ENCODE peak calls at places on chromosomes 5 and 9, in five cellular contexts. One of them, this sample, is unnamed.

GRCh38 chr9:78121488-78121887 is 89.9 kb upstream of the GNAQ start:
- DNase-seq in retinal pigment epithelial cell: no peak
- DNase-seq in psoas muscle: peak; percentile 53
- DNase-seq in foreskin fibroblast: peak; percentile 81
- DNase-seq in thoracic aorta: no peak
- DNase-seq in this sample: peak; percentile 12

GRCh38 chr9:79489241-79490000 is 82.3 kb upstream of the TLE4 start:
- DNase-seq in retinal pigment epithelial cell: peak; percentile 69
- DNase-seq in psoas muscle: no peak
- DNase-seq in foreskin fibroblast: peak; percentile 84
- DNase-seq in thoracic aorta: no peak
- DNase-seq in this sample: no peak

GRCh38 chr9:5263568-5264218 is 32.5 kb downstream of the INSL4 start:
- DNase-seq in retinal pigment epithelial cell: peak; percentile 7
- DNase-seq in psoas muscle: no peak
- DNase-seq in foreskin fibroblast: peak; percentile 4
- DNase-seq in thoracic aorta: no peak
- DNase-seq in this sample: no peak

GRCh38 chr9:87872079-87872624 is 10.5 kb upstream of the SPATA31E1 start:
- DNase-seq in retinal pigment epithelial cell: peak; percentile 79
- DNase-seq in psoas muscle: no peak
- DNase-seq in foreskin fibroblast: peak; percentile 63
- DNase-seq in thoracic aorta: no peak
- DNase-seq in this sample: peak; percentile 22

GRCh38 chr9:91611582-91611981 is 187.9 kb upstream of the NFIL3 start:
- DNase-seq in retinal pigment epithelial cell: no peak
- DNase-seq in psoas muscle: no peak
- DNase-seq in foreskin fibroblast: no peak
- DNase-seq in thoracic aorta: no peak
- DNase-seq in this sample: no peak

GRCh38 chr9:97052735-97053134 is 13.8 kb upstream of the CTSV start:
- DNase-seq in retinal pigment epithelial cell: no peak
- DNase-seq in psoas muscle: no peak
- DNase-seq in foreskin fibroblast: no peak
- DNase-seq in thoracic aorta: no peak
- DNase-seq in this sample: no peak

GRCh38 chr9:136532799-136533774 is 12.8 kb downstream of the NOTCH1 start:
- DNase-seq in retinal pigment epithelial cell: no peak
- DNase-seq in psoas muscle: no peak
- DNase-seq in foreskin fibroblast: no peak
- DNase-seq in thoracic aorta: no peak
- DNase-seq in this sample: no peak

GRCh38 chr5:95842955-95843544 is 20.5 kb upstream of the GLRX start:
- DNase-seq in retinal pigment epithelial cell: peak; percentile 88
- DNase-seq in psoas muscle: peak; percentile 66
- DNase-seq in foreskin fibroblast: no peak
- DNase-seq in thoracic aorta: no peak
- DNase-seq in this sample: no peak

GRCh38 chr5:53019320-53019719 is 30.2 kb downstream of the ITGA2 start:
- DNase-seq in retinal pigment epithelial cell: no peak
- DNase-seq in psoas muscle: no peak
- DNase-seq in foreskin fibroblast: peak; percentile 77
- DNase-seq in thoracic aorta: no peak
- DNase-seq in this sample: no peak

GRCh38 chr5:146647656-146648199 is 131.7 kb upstream of the GPR151 start:
- DNase-seq in retinal pigment epithelial cell: no peak
- DNase-seq in psoas muscle: no peak
- DNase-seq in foreskin fibroblast: no peak
- DNase-seq in thoracic aorta: no peak
- DNase-seq in this sample: no peak

GRCh38 chr9:122222741-122223140 is 6.0 kb downstream of the LHX6 start:
- DNase-seq in retinal pigment epithelial cell: no peak
- DNase-seq in psoas muscle: no peak
- DNase-seq in foreskin fibroblast: no peak
- DNase-seq in thoracic aorta: no peak
- DNase-seq in this sample: no peak

GRCh38 chr9:121839726-121840500 is 188.5 kb downstream of the DAB2IP start:
- DNase-seq in retinal pigment epithelial cell: no peak
- DNase-seq in psoas muscle: no peak
- DNase-seq in foreskin fibroblast: no peak
- DNase-seq in thoracic aorta: no peak
- DNase-seq in this sample: no peak

GRCh38 chr9:127741831-127742434 is 6.8 kb upstream of the TOR2A start:
- DNase-seq in retinal pigment epithelial cell: peak; percentile 19
- DNase-seq in psoas muscle: peak; percentile 62
- DNase-seq in foreskin fibroblast: peak; percentile 84
- DNase-seq in thoracic aorta: no peak
- DNase-seq in this sample: no peak

GRCh38 chr5:171968512-171968911 is 37.9 kb downstream of the FBXW11 start:
- DNase-seq in retinal pigment epithelial cell: no peak
- DNase-seq in psoas muscle: no peak
- DNase-seq in foreskin fibroblast: no peak
- DNase-seq in thoracic aorta: no peak
- DNase-seq in this sample: no peak

GRCh38 chr5:35679351-35679750 is 61.7 kb downstream of the SPEF2 start:
- DNase-seq in retinal pigment epithelial cell: no peak
- DNase-seq in psoas muscle: no peak
- DNase-seq in foreskin fibroblast: peak; percentile 50
- DNase-seq in thoracic aorta: no peak
- DNase-seq in this sample: no peak

GRCh38 chr5:171630047-171630669 is 155.5 kb upstream of the SMIM23 start:
- DNase-seq in retinal pigment epithelial cell: no peak
- DNase-seq in psoas muscle: peak; percentile 50
- DNase-seq in foreskin fibroblast: peak; percentile 72
- DNase-seq in thoracic aorta: no peak
- DNase-seq in this sample: no peak

GRCh38 chr5:143714629-143715028 is 97.3 kb upstream of the HMHB1 start:
- DNase-seq in retinal pigment epithelial cell: no peak
- DNase-seq in psoas muscle: peak; percentile 12
- DNase-seq in foreskin fibroblast: no peak
- DNase-seq in thoracic aorta: no peak
- DNase-seq in this sample: no peak

GRCh38 chr9:85898288-85898802 is 42.6 kb upstream of the NAA35 start:
- DNase-seq in retinal pigment epithelial cell: no peak
- DNase-seq in psoas muscle: no peak
- DNase-seq in foreskin fibroblast: no peak
- DNase-seq in thoracic aorta: no peak
- DNase-seq in this sample: no peak

GRCh38 chr5:67577424-67577823 is 380.8 kb upstream of the CD180 start:
- DNase-seq in retinal pigment epithelial cell: peak; percentile 86
- DNase-seq in psoas muscle: no peak
- DNase-seq in foreskin fibroblast: peak; percentile 80
- DNase-seq in thoracic aorta: no peak
- DNase-seq in this sample: no peak

GRCh38 chr5:43309657-43310056 is 3.6 kb downstream of the HMGCS1 start:
- DNase-seq in retinal pigment epithelial cell: no peak
- DNase-seq in psoas muscle: no peak
- DNase-seq in foreskin fibroblast: no peak
- DNase-seq in thoracic aorta: no peak
- DNase-seq in this sample: no peak

GRCh38 chr5:83179966-83180365 is 102.6 kb downstream of the XRCC4 start:
- DNase-seq in retinal pigment epithelial cell: peak; percentile 15
- DNase-seq in psoas muscle: no peak
- DNase-seq in foreskin fibroblast: peak; percentile 47
- DNase-seq in thoracic aorta: no peak
- DNase-seq in this sample: peak; percentile 62

GRCh38 chr9:106892632-106893031 is 29.7 kb downstream of the ZNF462 start:
- DNase-seq in retinal pigment epithelial cell: peak; percentile 93
- DNase-seq in psoas muscle: peak; percentile 59
- DNase-seq in foreskin fibroblast: peak; percentile 99
- DNase-seq in thoracic aorta: no peak
- DNase-seq in this sample: peak; percentile 73

GRCh38 chr5:88143693-88144218 is 124.9 kb downstream of the TMEM161B start:
- DNase-seq in retinal pigment epithelial cell: no peak
- DNase-seq in psoas muscle: no peak
- DNase-seq in foreskin fibroblast: no peak
- DNase-seq in thoracic aorta: no peak
- DNase-seq in this sample: no peak

GRCh38 chr5:13976223-13976622 is 31.7 kb upstream of the DNAH5 start:
- DNase-seq in retinal pigment epithelial cell: no peak
- DNase-seq in psoas muscle: no peak
- DNase-seq in foreskin fibroblast: peak; percentile 18
- DNase-seq in thoracic aorta: no peak
- DNase-seq in this sample: no peak

GRCh38 chr5:2685651-2686050 is 65.8 kb downstream of the IRX2 start:
- DNase-seq in retinal pigment epithelial cell: no peak
- DNase-seq in psoas muscle: no peak
- DNase-seq in foreskin fibroblast: no peak
- DNase-seq in thoracic aorta: no peak
- DNase-seq in this sample: no peak

GRCh38 chr9:38153152-38153909 is 84.3 kb upstream of the SHB start:
- DNase-seq in retinal pigment epithelial cell: no peak
- DNase-seq in psoas muscle: no peak
- DNase-seq in foreskin fibroblast: no peak
- DNase-seq in thoracic aorta: no peak
- DNase-seq in this sample: no peak

GRCh38 chr5:146208916-146209522 is 5.6 kb downstream of the RBM27 start:
- DNase-seq in retinal pigment epithelial cell: no peak
- DNase-seq in psoas muscle: no peak
- DNase-seq in foreskin fibroblast: no peak
- DNase-seq in thoracic aorta: no peak
- DNase-seq in this sample: no peak

DNA sequence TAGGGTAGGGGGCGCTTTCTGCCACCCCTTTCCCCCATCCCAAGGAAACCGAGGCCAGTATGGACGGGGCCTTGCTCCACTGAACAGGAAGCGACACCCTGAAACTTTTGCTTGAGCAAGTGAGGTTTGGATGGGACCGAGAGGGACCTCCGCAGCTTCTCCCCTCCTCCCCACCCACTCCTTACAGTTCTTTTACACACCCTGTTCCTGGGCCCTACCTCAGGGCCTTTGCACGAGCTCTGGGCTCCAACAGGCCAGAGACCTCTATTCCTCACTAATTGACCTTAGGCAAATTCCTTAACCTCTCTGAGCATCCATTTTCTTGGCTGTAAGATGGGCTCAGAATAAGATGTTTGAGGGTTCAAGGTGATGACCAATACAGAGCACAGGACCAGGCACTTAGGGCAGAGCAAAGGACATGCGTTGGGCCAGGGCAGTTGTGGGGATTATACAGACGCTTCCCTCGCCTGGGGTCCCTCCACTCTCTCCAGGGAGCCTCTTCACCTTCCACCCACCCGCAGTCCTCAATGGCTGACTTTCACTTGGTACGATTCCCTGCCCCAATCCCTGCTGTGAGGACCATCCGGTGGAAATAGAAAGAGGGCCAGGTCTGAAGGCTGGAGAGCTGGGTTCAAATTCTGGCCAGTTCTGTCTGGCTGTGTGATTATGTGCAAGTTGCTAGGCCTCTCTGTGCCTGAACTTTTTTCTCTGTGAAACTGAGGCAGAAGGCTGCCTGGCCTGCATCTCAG is 206.3 kb upstream of the IER5L start:
- DNase-seq in retinal pigment epithelial cell: no peak
- DNase-seq in psoas muscle: no peak
- DNase-seq in foreskin fibroblast: no peak
- DNase-seq in thoracic aorta: no peak
- DNase-seq in this sample: no peak
- TF ChIP-seq CTCF in retinal pigment epithelial cell: no peak
- TF ChIP-seq CTCF in psoas muscle: no peak
- TF ChIP-seq CTCF in foreskin fibroblast: no peak
- TF ChIP-seq CTCF in thoracic aorta: no peak
- TF ChIP-seq CTCF in this sample: no peak

DNA sequence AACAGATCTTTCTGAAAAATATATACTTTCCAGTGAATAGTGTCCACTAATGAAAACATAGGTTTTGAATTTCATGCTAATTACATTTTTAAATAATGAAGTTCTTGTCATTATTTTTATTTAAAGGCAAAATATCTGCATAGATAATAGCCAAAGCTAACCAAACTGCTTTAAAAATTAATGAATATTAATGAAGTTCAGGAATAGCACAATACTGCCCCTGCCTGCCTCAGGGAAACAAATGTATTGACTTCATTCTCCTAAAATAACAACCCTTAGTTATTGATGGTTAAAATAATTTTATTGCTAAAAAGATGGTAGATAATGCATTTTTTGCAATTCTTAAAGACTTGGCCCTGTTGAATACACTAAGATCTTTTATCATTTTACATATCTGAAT is 103.6 kb upstream of the SSBP2 start:
- DNase-seq in retinal pigment epithelial cell: no peak
- DNase-seq in psoas muscle: no peak
- DNase-seq in foreskin fibroblast: peak; percentile 28
- DNase-seq in thoracic aorta: no peak
- DNase-seq in this sample: no peak
- TF ChIP-seq CTCF in retinal pigment epithelial cell: peak; percentile 33
- TF ChIP-seq CTCF in psoas muscle: peak; percentile 24
- TF ChIP-seq CTCF in foreskin fibroblast: peak; percentile 19
- TF ChIP-seq CTCF in thoracic aorta: no peak
- TF ChIP-seq CTCF in this sample: no peak

GRCh38 chr9:114701971-114702370 is 20.0 kb upstream of the TEX48 start:
- DNase-seq in retinal pigment epithelial cell: no peak
- DNase-seq in psoas muscle: no peak
- DNase-seq in foreskin fibroblast: no peak
- DNase-seq in thoracic aorta: no peak
- DNase-seq in this sample: no peak
- TF ChIP-seq CTCF in retinal pigment epithelial cell: no peak
- TF ChIP-seq CTCF in psoas muscle: no peak
- TF ChIP-seq CTCF in foreskin fibroblast: no peak
- TF ChIP-seq CTCF in thoracic aorta: no peak
- TF ChIP-seq CTCF in this sample: no peak

GRCh38 chr9:117624106-117624505 is 80.1 kb upstream of the TLR4 start:
- DNase-seq in retinal pigment epithelial cell: no peak
- DNase-seq in psoas muscle: no peak
- DNase-seq in foreskin fibroblast: peak; percentile 20
- DNase-seq in thoracic aorta: no peak
- DNase-seq in this sample: no peak

GRCh38 chr9:117625154-117625553 is 79.0 kb upstream of the TLR4 start:
- DNase-seq in retinal pigment epithelial cell: no peak
- DNase-seq in psoas muscle: no peak
- DNase-seq in foreskin fibroblast: no peak
- DNase-seq in thoracic aorta: no peak
- DNase-seq in this sample: no peak

GRCh38 chr9:117616436-117616835 is 87.8 kb upstream of the TLR4 start:
- DNase-seq in retinal pigment epithelial cell: no peak
- DNase-seq in psoas muscle: no peak
- DNase-seq in foreskin fibroblast: no peak
- DNase-seq in thoracic aorta: no peak
- DNase-seq in this sample: no peak

GRCh38 chr9:117622347-117622746 is 81.9 kb upstream of the TLR4 start:
- DNase-seq in retinal pigment epithelial cell: no peak
- DNase-seq in psoas muscle: no peak
- DNase-seq in foreskin fibroblast: no peak
- DNase-seq in thoracic aorta: no peak
- DNase-seq in this sample: no peak
- TF ChIP-seq CTCF in retinal pigment epithelial cell: peak; percentile 11
- TF ChIP-seq CTCF in psoas muscle: no peak
- TF ChIP-seq CTCF in foreskin fibroblast: no peak
- TF ChIP-seq CTCF in thoracic aorta: no peak
- TF ChIP-seq CTCF in this sample: no peak

This sample was measured in AG09319.